ENCODE peak calls at places on chromosomes 3 and 15, in seven cellular contexts. P, R, Q, U, N, X and I are unnamed samples.

GRCh38 chr3:71707600-71707999 is 17.6 kb downstream of the EIF4E3 start:
- DNase-seq in Q (no peak), P (no peak), X (no peak), R (no peak), N (no peak), U (no peak), I (no peak)

GRCh38 chr15:97446138-97446537 is 514.4 kb upstream of the ARRDC4 start:
- DNase-seq in N (no peak), X (no peak), Q (no peak), P (no peak), U (no peak), R (no peak), I (no peak)

GRCh38 chr3:134610455-134611385 is 40.1 kb downstream of the KY start:
- DNase-seq in U (no peak), N (no peak), P (no peak), R (no peak), X (no peak), Q (no peak), I (no peak)

GRCh38 chr3:172203522-172204258 is 164.3 kb downstream of the FNDC3B start:
- DNase-seq in P (no peak), U (peak; percentile 90), X (no peak), N (no peak), R (no peak), Q (peak; percentile 69), I (no peak)

GRCh38 chr15:57323806-57324589 is 52.3 kb upstream of the CGNL1 start:
- DNase-seq in R (peak; percentile 93), P (no peak), Q (no peak), N (peak; percentile 66), X (no peak), U (peak; percentile 84), I (peak; percentile 48)

GRCh38 chr15:38168472-38169057 is 84.1 kb upstream of the SPRED1 start:
- DNase-seq in Q (no peak), U (no peak), P (no peak), X (no peak), R (no peak), N (no peak), I (no peak)

GRCh38 chr3:149765762-149766334 is 13.6 kb upstream of the COMMD2 start:
- DNase-seq in Q (no peak), P (no peak), N (peak; percentile 37), X (no peak), R (peak; percentile 15), U (no peak), I (no peak)

GRCh38 chr15:70503073-70503745 is 260.1 kb downstream of the UACA start:
- DNase-seq in Q (no peak), X (no peak), U (no peak), P (no peak), N (peak; percentile 73), R (no peak), I (no peak)